ENCODE peak calls at places on chromosomes 5 and 9, in five cellular contexts. A is OCI-LY7, W is PC-9, L is HCT116, I is hepatocyte. B is an unnamed sample.
A peak's percentile ranks its signal among the peaks of the same experiment; 100 is the strongest.

GRCh38 chr5:147290261-147290660 is 55.4 kb downstream of the STK32A start:
- DNase-seq in L (no peak), W (no peak), I (no peak), A (no peak), B (no peak)

GRCh38 chr5:149442563-149443182 is 63.6 kb upstream of the IL17B start:
- DNase-seq in W (peak; percentile 91), A (peak; percentile 63), L (no peak), I (peak; percentile 89), B (peak; percentile 95)

GRCh38 chr5:176863041-176863764 is 35.9 kb downstream of the HK3 start:
- DNase-seq in I (no peak), L (no peak), A (peak; percentile 30), W (no peak), B (no peak)

GRCh38 chr5:122408592-122409219 is 96.7 kb downstream of the SNCAIP start:
- DNase-seq in I (no peak), L (no peak), W (no peak), A (no peak), B (no peak)

GRCh38 chr5:56412601-56413379 is 179.7 kb upstream of the ANKRD55 start:
- DNase-seq in W (no peak), L (no peak), A (peak; percentile 85), I (no peak), B (no peak)

GRCh38 chr5:139495644-139496435 is 13.3 kb upstream of the STING1 start:
- DNase-seq in A (no peak), L (no peak), I (no peak), W (peak; percentile 31), B (peak; percentile 77)

GRCh38 chr9:98342103-98342818 is 86.8 kb upstream of the TBC1D2 start:
- DNase-seq in I (no peak), A (no peak), L (no peak), W (no peak), B (no peak)

GRCh38 chr9:33346564-33346963 is 55.8 kb downstream of the AQP7 start:
- DNase-seq in A (no peak), I (no peak), W (no peak), L (no peak), B (no peak)

GRCh38 chr5:163916376-163916775 is 411.0 kb downstream of the MAT2B start:
- DNase-seq in I (no peak), A (peak; percentile 92), W (no peak), L (no peak), B (no peak)

DNA sequence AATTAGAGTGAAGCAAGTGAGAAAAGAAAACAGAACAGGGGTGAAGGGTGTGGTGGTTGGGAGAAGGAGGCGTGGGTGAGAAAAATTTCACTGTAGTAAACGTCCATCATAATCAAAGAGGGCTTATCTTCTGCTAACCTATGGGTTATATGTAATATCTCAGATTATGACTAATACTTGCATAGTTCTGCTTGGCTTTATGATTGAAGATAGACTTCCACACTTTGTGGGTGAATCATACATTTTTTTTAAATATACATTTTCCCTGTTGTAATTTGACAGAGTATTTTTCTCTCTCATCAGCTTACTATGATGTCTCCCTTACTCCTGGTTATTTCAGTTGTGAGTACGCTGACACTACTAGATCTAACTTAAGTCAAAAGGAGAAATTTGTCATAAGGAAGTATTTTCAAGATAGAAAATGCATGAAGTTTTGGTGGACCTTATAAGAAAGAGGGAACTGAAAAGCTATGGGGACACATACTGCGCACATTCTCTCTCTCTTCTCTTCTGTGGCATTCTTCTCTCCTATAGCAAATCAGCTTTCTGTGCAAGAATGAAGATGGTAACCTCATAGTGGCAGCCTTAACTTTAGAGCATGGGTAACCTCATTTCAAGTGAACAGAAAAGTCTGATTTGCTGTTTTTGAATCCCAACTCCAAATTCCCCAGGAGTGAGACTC is 4.9 kb upstream of the JAK2 start:
- DNase-seq in L (no peak), A (no peak), I (no peak), W (no peak), B (peak; percentile 36)
- H2AFZ ChIP-seq in L (no peak overlapping the region), A (no peak overlapping the region), I (no peak overlapping the region), W (no peak overlapping the region), B (no peak overlapping the region)

GRCh38 chr5:66861402-66861801 is 265.2 kb downstream of the MAST4 start:
- DNase-seq in I (no peak), W (no peak), L (no peak), A (no peak), B (no peak)
- TF ChIP-seq CTCF in I (no peak), W (no peak), L (no peak), A (no peak), B (no peak)

GRCh38 chr9:73446306-73446705 is 294.6 kb downstream of the ANXA1 start:
- DNase-seq in W (no peak), I (no peak), L (no peak), A (no peak), B (no peak)

GRCh38 chr9:73437758-73438157 is 286.1 kb downstream of the ANXA1 start:
- DNase-seq in A (no peak), I (no peak), L (peak; percentile 3), W (no peak), B (no peak)

GRCh38 chr9:73441890-73442818 is 290.5 kb downstream of the ANXA1 start:
- DNase-seq in L (no peak), A (no peak), I (no peak), W (no peak), B (no peak)

GRCh38 chr9:73444821-73445220 is 293.2 kb downstream of the ANXA1 start:
- DNase-seq in W (no peak), A (no peak), L (no peak), I (no peak), B (no peak)

GRCh38 chr9:73441223-73441622 is 289.6 kb downstream of the ANXA1 start:
- DNase-seq in L (no peak), I (no peak), W (no peak), A (no peak), B (no peak)
- H2AFZ ChIP-seq in L (no peak overlapping the region), I (no peak overlapping the region), W (no peak overlapping the region), A (no peak overlapping the region), B (no peak overlapping the region)

GRCh38 chr5:123476696-123477095 is 35.3 kb upstream of the CSNK1G3 start:
- DNase-seq in A (no peak), L (no peak), I (no peak), W (no peak), B (no peak)
- TF ChIP-seq CTCF in A (no peak), L (no peak), I (no peak), W (no peak), B (no peak)

GRCh38 chr5:108637110-108637509 is 110.6 kb upstream of the FER start:
- DNase-seq in I (no peak), W (no peak), A (no peak), L (no peak), B (peak; percentile 74)

GRCh38 chr5:108642170-108642906 is 105.4 kb upstream of the FER start:
- DNase-seq in A (peak; percentile 61), I (peak; percentile 81), W (peak; percentile 57), L (peak; percentile 69), B (peak; percentile 82)

GRCh38 chr5:108639356-108639755 is 108.3 kb upstream of the FER start:
- DNase-seq in I (no peak), L (no peak), A (no peak), W (no peak), B (no peak)

GRCh38 chr5:108638021-108638420 is 109.7 kb upstream of the FER start:
- DNase-seq in A (no peak), I (no peak), W (no peak), L (no peak), B (no peak)

DNA sequence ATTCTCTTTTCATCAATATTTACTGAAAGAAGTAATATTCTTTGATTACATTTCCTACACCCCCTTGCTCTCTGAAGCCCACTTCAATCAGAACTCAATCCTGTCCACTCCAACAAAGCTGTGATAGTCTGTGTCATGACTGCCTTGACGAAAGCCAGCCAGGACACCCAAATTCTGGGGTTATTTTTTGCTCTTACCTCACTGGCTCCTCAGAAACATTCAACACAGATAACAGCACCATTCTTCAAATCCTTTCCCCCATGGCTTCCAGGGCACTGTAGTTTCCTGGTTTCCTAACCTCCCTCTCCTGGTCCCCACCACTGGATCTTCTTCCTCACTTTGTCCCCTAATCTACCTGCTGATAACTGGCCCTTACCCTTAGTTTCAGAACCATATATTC is 106.1 kb upstream of the FER start:
- DNase-seq in W (no peak), I (no peak), L (no peak), A (no peak), B (no peak)
- H2AFZ ChIP-seq in W (no peak overlapping the region), I (peak overlapping the region; percentile 23), L (peak overlapping the region; percentile 95), A (no peak overlapping the region), B (peak overlapping the region; percentile 51)

GRCh38 chr5:14545890-14546289 is 35.7 kb upstream of the OTULINL start:
- DNase-seq in W (no peak), L (no peak), A (no peak), I (no peak), B (no peak)
- TF ChIP-seq CTCF in W (no peak), L (no peak), A (no peak), I (no peak), B (no peak)

GRCh38 chr9:96382839-96383164 is 709 bp downstream of the SLC35D2 start:
- DNase-seq in A (no peak), W (no peak), L (no peak), I (no peak), B (no peak)
- H2AFZ ChIP-seq in A (no peak overlapping the region), W (peak overlapping the region; percentile 94), L (peak overlapping the region; percentile 51), I (peak overlapping the region; percentile 89), B (peak overlapping the region; percentile 89)

GRCh38 chr9:116842658-116843057 is 155.6 kb downstream of the TRIM32 start:
- DNase-seq in A (no peak), W (peak; percentile 34), I (no peak), L (no peak), B (peak; percentile 17)
- TF ChIP-seq CTCF in A (no peak), W (peak; percentile 29), I (no peak), L (no peak), B (no peak)

GRCh38 chr5:65075623-65076250 is 307.0 kb downstream of the CWC27 start:
- DNase-seq in I (no peak), W (no peak), L (no peak), A (no peak), B (no peak)
- H2AFZ ChIP-seq in I (no peak overlapping the region), W (no peak overlapping the region), L (no peak overlapping the region), A (peak overlapping the region; percentile 60), B (peak overlapping the region; percentile 42)

DNA sequence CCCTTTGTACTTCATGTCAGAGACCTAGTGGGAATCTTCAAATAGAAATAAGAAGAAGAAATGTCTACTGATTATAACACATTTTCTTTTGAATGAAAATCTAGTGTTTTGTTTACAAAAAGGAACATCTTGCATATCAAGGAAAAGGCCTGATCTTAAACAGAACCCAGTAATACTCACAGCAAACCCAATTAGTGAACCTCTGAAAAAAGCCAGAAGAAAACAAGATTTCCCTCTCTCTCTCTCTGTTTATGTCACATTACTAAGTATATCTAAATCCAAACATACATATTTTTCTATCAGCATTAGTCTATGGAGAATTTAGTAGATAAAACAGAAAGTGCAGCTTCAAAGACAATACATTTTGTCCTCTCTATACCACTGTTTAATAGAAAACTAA is 457.9 kb downstream of the NR2F1-AS1 start:
- DNase-seq in W (no peak), L (no peak), A (no peak), I (no peak), B (no peak)
- TF ChIP-seq CTCF in W (no peak), L (no peak), A (no peak), I (no peak), B (no peak)

B was measured in PC-3.